ENCODE peak calls at places on chromosomes 6 and 20, in nine cellular contexts. One of them, this sample, is unnamed.

GRCh38 chr6:22024004-22024403 is 272.8 kb downstream of the PRL start:
- DNase-seq in BJ: no peak
- DNase-seq in brain microvascular endothelial cell: no peak
- DNase-seq in neural progenitor cell: no peak
- DNase-seq in HFF-Myc: no peak
- DNase-seq in cardiac muscle cell: no peak
- DNase-seq in HepG2: no peak
- DNase-seq in GM12865: peak
- DNase-seq in tibial artery: no peak
- DNase-seq in this sample: no peak

GRCh38 chr6:45420083-45420908 is 42.6 kb upstream of the SUPT3H start:
- DNase-seq in BJ: no peak
- DNase-seq in brain microvascular endothelial cell: peak
- DNase-seq in neural progenitor cell: peak
- DNase-seq in HFF-Myc: no peak
- DNase-seq in cardiac muscle cell: no peak
- DNase-seq in HepG2: no peak
- DNase-seq in GM12865: no peak
- DNase-seq in tibial artery: no peak
- DNase-seq in this sample: peak

GRCh38 chr20:37282558-37282957 is 6.9 kb upstream of the MANBAL start:
- DNase-seq in BJ: no peak
- DNase-seq in brain microvascular endothelial cell: peak
- DNase-seq in neural progenitor cell: peak
- DNase-seq in HFF-Myc: no peak
- DNase-seq in cardiac muscle cell: peak
- DNase-seq in HepG2: no peak
- DNase-seq in GM12865: no peak
- DNase-seq in tibial artery: no peak
- DNase-seq in this sample: peak

GRCh38 chr20:2476742-2477615 is 6.4 kb upstream of the SNRPB start:
- DNase-seq in BJ: no peak
- DNase-seq in brain microvascular endothelial cell: no peak
- DNase-seq in neural progenitor cell: no peak
- DNase-seq in HFF-Myc: no peak
- DNase-seq in cardiac muscle cell: no peak
- DNase-seq in HepG2: peak
- DNase-seq in GM12865: no peak
- DNase-seq in tibial artery: no peak
- DNase-seq in this sample: no peak

GRCh38 chr6:136403166-136403980 is 113.7 kb upstream of the BCLAF1 start:
- DNase-seq in BJ: peak
- DNase-seq in brain microvascular endothelial cell: peak
- DNase-seq in neural progenitor cell: no peak
- DNase-seq in HFF-Myc: peak
- DNase-seq in cardiac muscle cell: no peak
- DNase-seq in HepG2: no peak
- DNase-seq in GM12865: no peak
- DNase-seq in tibial artery: no peak
- DNase-seq in this sample: peak

GRCh38 chr20:41249371-41249770 is 68.2 kb downstream of the ZHX3 start:
- DNase-seq in BJ: peak
- DNase-seq in brain microvascular endothelial cell: peak
- DNase-seq in neural progenitor cell: peak
- DNase-seq in HFF-Myc: peak
- DNase-seq in cardiac muscle cell: no peak
- DNase-seq in HepG2: no peak
- DNase-seq in GM12865: peak
- DNase-seq in tibial artery: peak
- DNase-seq in this sample: peak

GRCh38 chr20:64105846-64106434 is 1.4 kb downstream of the NPBWR2 start:
- DNase-seq in BJ: no peak
- DNase-seq in brain microvascular endothelial cell: no peak
- DNase-seq in neural progenitor cell: no peak
- DNase-seq in HFF-Myc: no peak
- DNase-seq in cardiac muscle cell: no peak
- DNase-seq in HepG2: no peak
- DNase-seq in GM12865: no peak
- DNase-seq in tibial artery: peak
- DNase-seq in this sample: no peak

GRCh38 chr20:12875510-12875909 is 133.3 kb upstream of the SPTLC3 start:
- DNase-seq in BJ: no peak
- DNase-seq in brain microvascular endothelial cell: no peak
- DNase-seq in neural progenitor cell: peak
- DNase-seq in HFF-Myc: no peak
- DNase-seq in cardiac muscle cell: peak
- DNase-seq in HepG2: peak
- DNase-seq in GM12865: no peak
- DNase-seq in tibial artery: no peak
- DNase-seq in this sample: no peak

GRCh38 chr6:28545955-28546354 is 20.3 kb downstream of the GPX5 start:
- DNase-seq in BJ: no peak
- DNase-seq in brain microvascular endothelial cell: no peak
- DNase-seq in neural progenitor cell: no peak
- DNase-seq in HFF-Myc: no peak
- DNase-seq in cardiac muscle cell: no peak
- DNase-seq in HepG2: no peak
- DNase-seq in GM12865: no peak
- DNase-seq in tibial artery: no peak
- DNase-seq in this sample: no peak

GRCh38 chr6:28542440-28543293 is 17.0 kb downstream of the GPX5 start:
- DNase-seq in BJ: peak
- DNase-seq in brain microvascular endothelial cell: peak
- DNase-seq in neural progenitor cell: peak
- DNase-seq in HFF-Myc: peak
- DNase-seq in cardiac muscle cell: peak
- DNase-seq in HepG2: peak
- DNase-seq in GM12865: peak
- DNase-seq in tibial artery: no peak
- DNase-seq in this sample: peak

GRCh38 chr6:28544211-28544610 is 18.5 kb downstream of the GPX5 start:
- DNase-seq in BJ: no peak
- DNase-seq in brain microvascular endothelial cell: no peak
- DNase-seq in neural progenitor cell: peak
- DNase-seq in HFF-Myc: no peak
- DNase-seq in cardiac muscle cell: no peak
- DNase-seq in HepG2: no peak
- DNase-seq in GM12865: peak
- DNase-seq in tibial artery: no peak
- DNase-seq in this sample: no peak

GRCh38 chr6:28541996-28542395 is 16.3 kb downstream of the GPX5 start:
- DNase-seq in BJ: no peak
- DNase-seq in brain microvascular endothelial cell: no peak
- DNase-seq in neural progenitor cell: no peak
- DNase-seq in HFF-Myc: no peak
- DNase-seq in cardiac muscle cell: no peak
- DNase-seq in HepG2: no peak
- DNase-seq in GM12865: no peak
- DNase-seq in tibial artery: no peak
- DNase-seq in this sample: no peak

GRCh38 chr6:28543671-28544131 is 18.0 kb downstream of the GPX5 start:
- DNase-seq in BJ: no peak
- DNase-seq in brain microvascular endothelial cell: no peak
- DNase-seq in neural progenitor cell: peak
- DNase-seq in HFF-Myc: no peak
- DNase-seq in cardiac muscle cell: peak
- DNase-seq in HepG2: no peak
- DNase-seq in GM12865: peak
- DNase-seq in tibial artery: no peak
- DNase-seq in this sample: peak
- H3K4me3 ChIP-seq in BJ: peak
- H3K4me3 ChIP-seq in brain microvascular endothelial cell: peak
- H3K4me3 ChIP-seq in neural progenitor cell: peak
- H3K4me3 ChIP-seq in HFF-Myc: peak
- H3K4me3 ChIP-seq in cardiac muscle cell: peak
- H3K4me3 ChIP-seq in HepG2: peak
- H3K4me3 ChIP-seq in GM12865: peak
- H3K4me3 ChIP-seq in tibial artery: no peak
- H3K4me3 ChIP-seq in this sample: peak

GRCh38 chr6:4677011-4677750 is 99.0 kb upstream of the CDYL start:
- DNase-seq in BJ: no peak
- DNase-seq in brain microvascular endothelial cell: no peak
- DNase-seq in neural progenitor cell: no peak
- DNase-seq in HFF-Myc: no peak
- DNase-seq in cardiac muscle cell: no peak
- DNase-seq in HepG2: no peak
- DNase-seq in GM12865: no peak
- DNase-seq in tibial artery: no peak
- DNase-seq in this sample: no peak

GRCh38 chr6:4677751-4678065 is 98.5 kb upstream of the CDYL start:
- DNase-seq in BJ: no peak
- DNase-seq in brain microvascular endothelial cell: no peak
- DNase-seq in neural progenitor cell: no peak
- DNase-seq in HFF-Myc: no peak
- DNase-seq in cardiac muscle cell: no peak
- DNase-seq in HepG2: no peak
- DNase-seq in GM12865: no peak
- DNase-seq in tibial artery: no peak
- DNase-seq in this sample: no peak

GRCh38 chr6:4673861-4674260 is 102.3 kb upstream of the CDYL start:
- DNase-seq in BJ: no peak
- DNase-seq in brain microvascular endothelial cell: no peak
- DNase-seq in neural progenitor cell: no peak
- DNase-seq in HFF-Myc: no peak
- DNase-seq in cardiac muscle cell: no peak
- DNase-seq in HepG2: no peak
- DNase-seq in GM12865: no peak
- DNase-seq in tibial artery: no peak
- DNase-seq in this sample: no peak

GRCh38 chr6:4675086-4675485 is 101.1 kb upstream of the CDYL start:
- DNase-seq in BJ: no peak
- DNase-seq in brain microvascular endothelial cell: no peak
- DNase-seq in neural progenitor cell: no peak
- DNase-seq in HFF-Myc: no peak
- DNase-seq in cardiac muscle cell: peak
- DNase-seq in HepG2: no peak
- DNase-seq in GM12865: no peak
- DNase-seq in tibial artery: no peak
- DNase-seq in this sample: no peak

GRCh38 chr6:4676016-4676415 is 100.2 kb upstream of the CDYL start:
- DNase-seq in BJ: no peak
- DNase-seq in brain microvascular endothelial cell: no peak
- DNase-seq in neural progenitor cell: no peak
- DNase-seq in HFF-Myc: no peak
- DNase-seq in cardiac muscle cell: no peak
- DNase-seq in HepG2: no peak
- DNase-seq in GM12865: no peak
- DNase-seq in tibial artery: no peak
- DNase-seq in this sample: no peak
- TF ChIP-seq CTCF in BJ: no peak
- TF ChIP-seq CTCF in brain microvascular endothelial cell: no peak
- TF ChIP-seq CTCF in neural progenitor cell: no peak
- TF ChIP-seq CTCF in HFF-Myc: no peak
- TF ChIP-seq CTCF in cardiac muscle cell: no peak
- TF ChIP-seq CTCF in HepG2: no peak
- TF ChIP-seq CTCF in GM12865: no peak
- TF ChIP-seq CTCF in tibial artery: no peak
- TF ChIP-seq CTCF in this sample: no peak

GRCh38 chr6:167676666-167677421 is 149.9 kb upstream of the AFDN start:
- DNase-seq in BJ: no peak
- DNase-seq in brain microvascular endothelial cell: no peak
- DNase-seq in neural progenitor cell: peak
- DNase-seq in HFF-Myc: no peak
- DNase-seq in cardiac muscle cell: no peak
- DNase-seq in HepG2: peak
- DNase-seq in GM12865: no peak
- DNase-seq in tibial artery: peak
- DNase-seq in this sample: no peak

GRCh38 chr6:167677422-167677789 is 149.3 kb upstream of the AFDN start:
- DNase-seq in BJ: no peak
- DNase-seq in brain microvascular endothelial cell: no peak
- DNase-seq in neural progenitor cell: no peak
- DNase-seq in HFF-Myc: no peak
- DNase-seq in cardiac muscle cell: no peak
- DNase-seq in HepG2: no peak
- DNase-seq in GM12865: no peak
- DNase-seq in tibial artery: no peak
- DNase-seq in this sample: no peak

GRCh38 chr6:167679137-167679736 is 147.5 kb upstream of the AFDN start:
- DNase-seq in BJ: no peak
- DNase-seq in brain microvascular endothelial cell: no peak
- DNase-seq in neural progenitor cell: peak
- DNase-seq in HFF-Myc: no peak
- DNase-seq in cardiac muscle cell: no peak
- DNase-seq in HepG2: no peak
- DNase-seq in GM12865: no peak
- DNase-seq in tibial artery: peak
- DNase-seq in this sample: no peak

GRCh38 chr6:167679791-167680604 is 146.7 kb upstream of the AFDN start:
- DNase-seq in BJ: no peak
- DNase-seq in brain microvascular endothelial cell: no peak
- DNase-seq in neural progenitor cell: peak
- DNase-seq in HFF-Myc: no peak
- DNase-seq in cardiac muscle cell: no peak
- DNase-seq in HepG2: no peak
- DNase-seq in GM12865: no peak
- DNase-seq in tibial artery: peak
- DNase-seq in this sample: no peak

DNA sequence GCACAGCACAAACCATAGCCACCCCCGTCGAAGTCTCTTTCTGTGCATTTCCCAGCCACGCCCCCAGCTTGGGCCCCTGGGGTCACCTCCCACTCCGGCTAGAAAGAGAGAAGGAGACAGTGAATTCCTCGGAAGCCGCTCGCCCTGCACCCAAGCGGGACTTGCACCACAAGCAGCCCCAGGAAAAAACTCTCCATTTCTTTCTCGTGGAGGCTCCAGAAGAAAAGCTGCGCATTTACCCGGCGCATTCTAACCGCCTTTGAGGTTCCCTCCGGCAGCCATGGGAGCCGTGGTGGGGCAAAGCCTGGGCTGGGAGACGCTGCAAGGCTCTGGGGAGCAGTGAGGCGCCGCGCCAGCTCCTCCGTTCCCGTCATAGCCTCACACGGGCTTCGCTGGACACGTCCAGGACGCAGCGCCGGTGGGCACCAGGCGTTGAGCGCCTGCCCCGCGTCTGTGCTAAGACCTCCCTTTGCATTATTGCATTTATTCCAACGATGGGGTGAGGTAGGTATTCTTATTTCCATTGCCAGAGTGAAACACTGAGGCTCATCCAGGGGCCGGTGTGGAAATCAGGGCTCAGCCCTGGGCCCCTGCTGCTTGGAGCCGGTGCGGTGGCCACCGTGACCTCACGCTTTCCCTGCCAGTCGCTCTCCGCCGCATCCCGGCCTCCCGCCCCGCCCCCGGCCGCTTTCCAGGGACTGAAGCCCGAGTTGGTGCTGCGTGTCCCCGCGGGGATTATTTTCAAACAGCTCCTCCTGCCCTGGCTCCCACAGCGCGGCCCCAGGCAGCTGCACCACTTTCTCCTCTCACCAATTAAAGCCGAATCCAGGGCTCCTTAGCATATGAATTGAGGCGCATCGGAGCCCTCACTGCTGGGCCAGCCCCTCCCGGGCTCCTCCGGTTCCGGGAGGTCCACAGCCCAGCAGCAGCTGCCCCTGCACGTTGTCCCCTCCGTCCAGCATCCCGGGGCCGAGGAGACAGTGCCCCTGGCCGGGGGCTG is 148.3 kb upstream of the AFDN start:
- DNase-seq in BJ: no peak
- DNase-seq in brain microvascular endothelial cell: no peak
- DNase-seq in neural progenitor cell: peak
- DNase-seq in HFF-Myc: no peak
- DNase-seq in cardiac muscle cell: peak
- DNase-seq in HepG2: peak
- DNase-seq in GM12865: no peak
- DNase-seq in tibial artery: no peak
- DNase-seq in this sample: no peak
- H3K4me3 ChIP-seq in BJ: no peak
- H3K4me3 ChIP-seq in brain microvascular endothelial cell: peak
- H3K4me3 ChIP-seq in neural progenitor cell: peak
- H3K4me3 ChIP-seq in HFF-Myc: no peak
- H3K4me3 ChIP-seq in cardiac muscle cell: peak
- H3K4me3 ChIP-seq in HepG2: peak
- H3K4me3 ChIP-seq in GM12865: no peak
- H3K4me3 ChIP-seq in tibial artery: peak
- H3K4me3 ChIP-seq in this sample: no peak

GRCh38 chr20:43515628-43516027 is 8.1 kb downstream of the L3MBTL1 start:
- DNase-seq in BJ: no peak
- DNase-seq in brain microvascular endothelial cell: no peak
- DNase-seq in neural progenitor cell: no peak
- DNase-seq in HFF-Myc: no peak
- DNase-seq in cardiac muscle cell: no peak
- DNase-seq in HepG2: no peak
- DNase-seq in GM12865: no peak
- DNase-seq in tibial artery: no peak
- DNase-seq in this sample: no peak

GRCh38 chr20:43516251-43516824 is 8.8 kb downstream of the L3MBTL1 start:
- DNase-seq in BJ: no peak
- DNase-seq in brain microvascular endothelial cell: no peak
- DNase-seq in neural progenitor cell: no peak
- DNase-seq in HFF-Myc: no peak
- DNase-seq in cardiac muscle cell: no peak
- DNase-seq in HepG2: no peak
- DNase-seq in GM12865: no peak
- DNase-seq in tibial artery: no peak
- DNase-seq in this sample: no peak

GRCh38 chr20:43513298-43514061 is 6.0 kb downstream of the L3MBTL1 start:
- DNase-seq in BJ: no peak
- DNase-seq in brain microvascular endothelial cell: no peak
- DNase-seq in neural progenitor cell: no peak
- DNase-seq in HFF-Myc: no peak
- DNase-seq in cardiac muscle cell: no peak
- DNase-seq in HepG2: no peak
- DNase-seq in GM12865: no peak
- DNase-seq in tibial artery: no peak
- DNase-seq in this sample: no peak

GRCh38 chr20:43511879-43512278 is 4.4 kb downstream of the L3MBTL1 start:
- DNase-seq in BJ: no peak
- DNase-seq in brain microvascular endothelial cell: no peak
- DNase-seq in neural progenitor cell: no peak
- DNase-seq in HFF-Myc: no peak
- DNase-seq in cardiac muscle cell: no peak
- DNase-seq in HepG2: no peak
- DNase-seq in GM12865: no peak
- DNase-seq in tibial artery: no peak
- DNase-seq in this sample: no peak

DNA sequence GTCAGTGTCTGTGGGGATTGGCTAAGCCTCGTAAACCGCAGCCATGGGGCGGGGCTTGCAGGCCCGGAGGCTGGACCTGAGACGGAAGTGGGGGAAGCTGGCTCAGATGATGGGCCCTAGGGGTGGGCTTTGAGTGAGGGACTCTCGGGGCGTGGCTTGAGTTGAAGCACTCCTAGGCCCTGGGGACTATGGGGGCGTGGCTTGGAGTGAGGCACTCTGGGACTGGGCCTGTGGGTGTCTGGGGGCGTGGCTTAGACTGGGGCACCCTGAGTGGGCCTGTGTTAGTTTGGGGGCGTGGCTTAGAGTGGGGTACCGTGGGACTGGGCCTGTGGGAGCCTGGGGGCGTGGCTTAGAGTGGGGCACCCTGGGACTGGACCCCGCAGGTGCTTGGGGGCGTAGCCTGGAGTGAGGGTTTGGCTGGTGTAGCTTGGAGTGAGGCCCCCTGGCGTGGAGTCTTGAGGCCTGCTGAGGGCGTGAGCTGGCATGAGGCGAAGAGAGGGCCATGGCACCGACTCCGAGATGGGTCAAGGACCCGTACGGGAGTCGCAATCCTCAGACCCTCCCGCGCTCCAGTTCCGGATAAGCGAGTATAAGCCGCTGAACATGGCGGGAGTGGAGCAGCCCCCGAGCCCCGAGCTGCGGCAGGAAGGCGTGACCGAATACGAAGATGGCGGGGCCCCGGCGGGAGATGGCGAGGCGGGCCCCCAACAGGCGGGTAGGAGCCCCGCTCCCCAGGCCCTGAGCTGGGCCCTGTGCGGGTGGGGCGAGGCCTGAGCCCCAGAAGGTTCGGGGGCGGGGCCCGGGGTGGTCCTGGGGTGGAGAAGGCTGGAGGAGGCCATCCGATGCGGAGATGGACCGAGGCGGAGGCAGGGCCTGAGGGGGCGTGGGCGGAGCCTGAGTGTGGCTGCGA is 6.8 kb downstream of the L3MBTL1 start:
- DNase-seq in BJ: peak
- DNase-seq in brain microvascular endothelial cell: peak
- DNase-seq in neural progenitor cell: peak
- DNase-seq in HFF-Myc: peak
- DNase-seq in cardiac muscle cell: peak
- DNase-seq in HepG2: peak
- DNase-seq in GM12865: peak
- DNase-seq in tibial artery: peak
- DNase-seq in this sample: peak
- TF ChIP-seq CTCF in BJ: peak
- TF ChIP-seq CTCF in brain microvascular endothelial cell: peak
- TF ChIP-seq CTCF in neural progenitor cell: peak
- TF ChIP-seq CTCF in HFF-Myc: peak
- TF ChIP-seq CTCF in cardiac muscle cell: peak
- TF ChIP-seq CTCF in HepG2: peak
- TF ChIP-seq CTCF in GM12865: peak
- TF ChIP-seq CTCF in tibial artery: peak
- TF ChIP-seq CTCF in this sample: peak

This sample was measured in fibroblast of the aortic adventitia.